ENCODE peak calls at places on chromosome 6, in seven cellular contexts. One of them, this sample, is unnamed.

GRCh38 chr6:56370127-56370540 is 122.8 kb upstream of the COL21A1 start:
- DNase-seq in CD8-positive, alpha-beta T cell: no peak
- DNase-seq in ascending aorta: peak; percentile 38
- DNase-seq in fibroblast of lung: peak; percentile 62
- DNase-seq in pancreas: peak; percentile 72
- DNase-seq in CD4-positive, CD25-positive, alpha-beta regulatory T cell: no peak
- DNase-seq in CD8-positive, alpha-beta memory T cell: no peak
- DNase-seq in this sample: peak; percentile 81

GRCh38 chr6:147000545-147001488 is 203.4 kb upstream of the STXBP5 start:
- DNase-seq in CD8-positive, alpha-beta T cell: no peak
- DNase-seq in ascending aorta: no peak
- DNase-seq in fibroblast of lung: peak; percentile 78
- DNase-seq in pancreas: no peak
- DNase-seq in CD4-positive, CD25-positive, alpha-beta regulatory T cell: no peak
- DNase-seq in CD8-positive, alpha-beta memory T cell: no peak
- DNase-seq in this sample: no peak

GRCh38 chr6:1892716-1893115 is 283.0 kb downstream of the FOXC1 start:
- DNase-seq in CD8-positive, alpha-beta T cell: no peak
- DNase-seq in ascending aorta: no peak
- DNase-seq in fibroblast of lung: no peak
- DNase-seq in pancreas: no peak
- DNase-seq in CD4-positive, CD25-positive, alpha-beta regulatory T cell: no peak
- DNase-seq in CD8-positive, alpha-beta memory T cell: no peak
- DNase-seq in this sample: no peak

GRCh38 chr6:101741474-101742171 is 348.1 kb downstream of the GRIK2 start:
- DNase-seq in CD8-positive, alpha-beta T cell: no peak
- DNase-seq in ascending aorta: no peak
- DNase-seq in fibroblast of lung: peak; percentile 2
- DNase-seq in pancreas: no peak
- DNase-seq in CD4-positive, CD25-positive, alpha-beta regulatory T cell: no peak
- DNase-seq in CD8-positive, alpha-beta memory T cell: no peak
- DNase-seq in this sample: no peak

GRCh38 chr6:158739673-158740072 is 79.5 kb downstream of the EZR start:
- DNase-seq in CD8-positive, alpha-beta T cell: no peak
- DNase-seq in ascending aorta: no peak
- DNase-seq in fibroblast of lung: no peak
- DNase-seq in pancreas: no peak
- DNase-seq in CD4-positive, CD25-positive, alpha-beta regulatory T cell: no peak
- DNase-seq in CD8-positive, alpha-beta memory T cell: no peak
- DNase-seq in this sample: no peak

GRCh38 chr6:35419961-35420360 is 32.2 kb upstream of the FANCE start:
- DNase-seq in CD8-positive, alpha-beta T cell: no peak
- DNase-seq in ascending aorta: no peak
- DNase-seq in fibroblast of lung: no peak
- DNase-seq in pancreas: no peak
- DNase-seq in CD4-positive, CD25-positive, alpha-beta regulatory T cell: no peak
- DNase-seq in CD8-positive, alpha-beta memory T cell: no peak
- DNase-seq in this sample: no peak

GRCh38 chr6:91487729-91488392 is 901.0 kb upstream of the MAP3K7 start:
- DNase-seq in CD8-positive, alpha-beta T cell: no peak
- DNase-seq in ascending aorta: no peak
- DNase-seq in fibroblast of lung: no peak
- DNase-seq in pancreas: no peak
- DNase-seq in CD4-positive, CD25-positive, alpha-beta regulatory T cell: no peak
- DNase-seq in CD8-positive, alpha-beta memory T cell: no peak
- DNase-seq in this sample: no peak

GRCh38 chr6:9761220-9761619 is 653.7 kb downstream of the TFAP2A start:
- DNase-seq in CD8-positive, alpha-beta T cell: no peak
- DNase-seq in ascending aorta: no peak
- DNase-seq in fibroblast of lung: no peak
- DNase-seq in pancreas: no peak
- DNase-seq in CD4-positive, CD25-positive, alpha-beta regulatory T cell: no peak
- DNase-seq in CD8-positive, alpha-beta memory T cell: no peak
- DNase-seq in this sample: no peak

GRCh38 chr6:17705428-17705777 is 1.3 kb downstream of the NUP153 start:
- DNase-seq in CD8-positive, alpha-beta T cell: no peak
- DNase-seq in ascending aorta: no peak
- DNase-seq in fibroblast of lung: peak; percentile 73
- DNase-seq in pancreas: peak; percentile 47
- DNase-seq in CD4-positive, CD25-positive, alpha-beta regulatory T cell: no peak
- DNase-seq in CD8-positive, alpha-beta memory T cell: no peak
- DNase-seq in this sample: peak; percentile 55

GRCh38 chr6:134689177-134689576 is 260.7 kb downstream of the ALDH8A1 start:
- DNase-seq in CD8-positive, alpha-beta T cell: no peak
- DNase-seq in ascending aorta: no peak
- DNase-seq in fibroblast of lung: no peak
- DNase-seq in pancreas: no peak
- DNase-seq in CD4-positive, CD25-positive, alpha-beta regulatory T cell: no peak
- DNase-seq in CD8-positive, alpha-beta memory T cell: no peak
- DNase-seq in this sample: no peak

GRCh38 chr6:30515106-30515505 is 25.8 kb downstream of the HLA-E start:
- DNase-seq in CD8-positive, alpha-beta T cell: no peak
- DNase-seq in ascending aorta: no peak
- DNase-seq in fibroblast of lung: no peak
- DNase-seq in pancreas: no peak
- DNase-seq in CD4-positive, CD25-positive, alpha-beta regulatory T cell: no peak
- DNase-seq in CD8-positive, alpha-beta memory T cell: no peak
- DNase-seq in this sample: no peak

GRCh38 chr6:142155895-142156757 is 9.1 kb downstream of the VTA1 start:
- DNase-seq in CD8-positive, alpha-beta T cell: no peak
- DNase-seq in ascending aorta: no peak
- DNase-seq in fibroblast of lung: peak; percentile 8
- DNase-seq in pancreas: no peak
- DNase-seq in CD4-positive, CD25-positive, alpha-beta regulatory T cell: no peak
- DNase-seq in CD8-positive, alpha-beta memory T cell: peak; percentile 3
- DNase-seq in this sample: no peak

GRCh38 chr6:12288844-12289654 is 1.1 kb upstream of the EDN1 start:
- DNase-seq in CD8-positive, alpha-beta T cell: peak; percentile 31
- DNase-seq in ascending aorta: no peak
- DNase-seq in fibroblast of lung: peak; percentile 48
- DNase-seq in pancreas: peak; percentile 58
- DNase-seq in CD4-positive, CD25-positive, alpha-beta regulatory T cell: no peak
- DNase-seq in CD8-positive, alpha-beta memory T cell: peak; percentile 19
- DNase-seq in this sample: peak; percentile 25

GRCh38 chr6:26329763-26330511 is 35.1 kb upstream of the BTN3A2 start:
- DNase-seq in CD8-positive, alpha-beta T cell: peak; percentile 51
- DNase-seq in ascending aorta: no peak
- DNase-seq in fibroblast of lung: peak; percentile 54
- DNase-seq in pancreas: no peak
- DNase-seq in CD4-positive, CD25-positive, alpha-beta regulatory T cell: peak; percentile 29
- DNase-seq in CD8-positive, alpha-beta memory T cell: peak; percentile 56
- DNase-seq in this sample: no peak

GRCh38 chr6:137277971-137278602 is 58.9 kb upstream of the IFNGR1 start:
- DNase-seq in CD8-positive, alpha-beta T cell: no peak
- DNase-seq in ascending aorta: no peak
- DNase-seq in fibroblast of lung: peak; percentile 82
- DNase-seq in pancreas: no peak
- DNase-seq in CD4-positive, CD25-positive, alpha-beta regulatory T cell: no peak
- DNase-seq in CD8-positive, alpha-beta memory T cell: no peak
- DNase-seq in this sample: no peak

GRCh38 chr6:26216886-26217713 is 129.9 kb downstream of the HFE start:
- DNase-seq in CD8-positive, alpha-beta T cell: peak; percentile 80
- DNase-seq in ascending aorta: peak; percentile 76
- DNase-seq in fibroblast of lung: peak; percentile 90
- DNase-seq in pancreas: peak; percentile 62
- DNase-seq in CD4-positive, CD25-positive, alpha-beta regulatory T cell: peak; percentile 68
- DNase-seq in CD8-positive, alpha-beta memory T cell: no peak
- DNase-seq in this sample: peak; percentile 88

GRCh38 chr6:45808041-45808440 is 207.6 kb downstream of the CLIC5 start:
- DNase-seq in CD8-positive, alpha-beta T cell: no peak
- DNase-seq in ascending aorta: no peak
- DNase-seq in fibroblast of lung: no peak
- DNase-seq in pancreas: no peak
- DNase-seq in CD4-positive, CD25-positive, alpha-beta regulatory T cell: no peak
- DNase-seq in CD8-positive, alpha-beta memory T cell: no peak
- DNase-seq in this sample: no peak

GRCh38 chr6:157967486-157967885 is 14.2 kb upstream of the SYNJ2 start:
- DNase-seq in CD8-positive, alpha-beta T cell: no peak
- DNase-seq in ascending aorta: no peak
- DNase-seq in fibroblast of lung: no peak
- DNase-seq in pancreas: no peak
- DNase-seq in CD4-positive, CD25-positive, alpha-beta regulatory T cell: no peak
- DNase-seq in CD8-positive, alpha-beta memory T cell: no peak
- DNase-seq in this sample: no peak

GRCh38 chr6:162363757-162364156 is 363.8 kb downstream of the PRKN start:
- DNase-seq in CD8-positive, alpha-beta T cell: no peak
- DNase-seq in ascending aorta: no peak
- DNase-seq in fibroblast of lung: no peak
- DNase-seq in pancreas: no peak
- DNase-seq in CD4-positive, CD25-positive, alpha-beta regulatory T cell: no peak
- DNase-seq in CD8-positive, alpha-beta memory T cell: no peak
- DNase-seq in this sample: no peak

GRCh38 chr6:93293399-93294271 is 125.7 kb downstream of the EPHA7 start:
- DNase-seq in CD8-positive, alpha-beta T cell: no peak
- DNase-seq in ascending aorta: no peak
- DNase-seq in fibroblast of lung: no peak
- DNase-seq in pancreas: no peak
- DNase-seq in CD4-positive, CD25-positive, alpha-beta regulatory T cell: no peak
- DNase-seq in CD8-positive, alpha-beta memory T cell: no peak
- DNase-seq in this sample: no peak

GRCh38 chr6:133594551-133594950 is 294.4 kb upstream of the TCF21 start:
- DNase-seq in CD8-positive, alpha-beta T cell: no peak
- DNase-seq in ascending aorta: no peak
- DNase-seq in fibroblast of lung: no peak
- DNase-seq in pancreas: no peak
- DNase-seq in CD4-positive, CD25-positive, alpha-beta regulatory T cell: no peak
- DNase-seq in CD8-positive, alpha-beta memory T cell: no peak
- DNase-seq in this sample: no peak

GRCh38 chr6:46421239-46421638 is 70.0 kb downstream of the RCAN2 start:
- DNase-seq in CD8-positive, alpha-beta T cell: no peak
- DNase-seq in ascending aorta: no peak
- DNase-seq in fibroblast of lung: no peak
- DNase-seq in pancreas: no peak
- DNase-seq in CD4-positive, CD25-positive, alpha-beta regulatory T cell: no peak
- DNase-seq in CD8-positive, alpha-beta memory T cell: no peak
- DNase-seq in this sample: no peak

GRCh38 chr6:89495961-89496535 is 63.1 kb downstream of the ANKRD6 start:
- DNase-seq in CD8-positive, alpha-beta T cell: no peak
- DNase-seq in ascending aorta: no peak
- DNase-seq in fibroblast of lung: no peak
- DNase-seq in pancreas: no peak
- DNase-seq in CD4-positive, CD25-positive, alpha-beta regulatory T cell: no peak
- DNase-seq in CD8-positive, alpha-beta memory T cell: no peak
- DNase-seq in this sample: no peak

GRCh38 chr6:1855890-1856289 is 246.2 kb downstream of the FOXC1 start:
- DNase-seq in CD8-positive, alpha-beta T cell: no peak
- DNase-seq in ascending aorta: no peak
- DNase-seq in fibroblast of lung: no peak
- DNase-seq in pancreas: no peak
- DNase-seq in CD4-positive, CD25-positive, alpha-beta regulatory T cell: no peak
- DNase-seq in CD8-positive, alpha-beta memory T cell: no peak
- DNase-seq in this sample: no peak

GRCh38 chr6:3356056-3356823 is 97.5 kb downstream of the PSMG4 start:
- DNase-seq in CD8-positive, alpha-beta T cell: peak; percentile 72
- DNase-seq in ascending aorta: peak; percentile 27
- DNase-seq in fibroblast of lung: peak; percentile 66
- DNase-seq in pancreas: peak; percentile 81
- DNase-seq in CD4-positive, CD25-positive, alpha-beta regulatory T cell: peak; percentile 43
- DNase-seq in CD8-positive, alpha-beta memory T cell: peak; percentile 73
- DNase-seq in this sample: peak; percentile 85

GRCh38 chr6:52389626-52390360 is 27.8 kb downstream of the PAQR8 start:
- DNase-seq in CD8-positive, alpha-beta T cell: peak; percentile 73
- DNase-seq in ascending aorta: no peak
- DNase-seq in fibroblast of lung: peak; percentile 72
- DNase-seq in pancreas: peak; percentile 77
- DNase-seq in CD4-positive, CD25-positive, alpha-beta regulatory T cell: peak; percentile 29
- DNase-seq in CD8-positive, alpha-beta memory T cell: peak; percentile 60
- DNase-seq in this sample: peak; percentile 79

GRCh38 chr6:11223296-11223695 is 9.2 kb downstream of the NEDD9 start:
- DNase-seq in CD8-positive, alpha-beta T cell: no peak
- DNase-seq in ascending aorta: no peak
- DNase-seq in fibroblast of lung: no peak
- DNase-seq in pancreas: no peak
- DNase-seq in CD4-positive, CD25-positive, alpha-beta regulatory T cell: no peak
- DNase-seq in CD8-positive, alpha-beta memory T cell: no peak
- DNase-seq in this sample: no peak
- H3K4me1 ChIP-seq in CD8-positive, alpha-beta T cell: peaks cover 19% of the 10 kb centered on the region
- H3K4me1 ChIP-seq in ascending aorta: peaks cover 34% of the 10 kb centered on the region
- H3K4me1 ChIP-seq in fibroblast of lung: peaks cover 10% of the 10 kb centered on the region
- H3K4me1 ChIP-seq in pancreas: peaks cover 16% of the 10 kb centered on the region
- H3K4me1 ChIP-seq in CD4-positive, CD25-positive, alpha-beta regulatory T cell: peaks cover 43% of the 10 kb centered on the region
- H3K4me1 ChIP-seq in CD8-positive, alpha-beta memory T cell: peaks cover 33% of the 10 kb centered on the region
- H3K4me1 ChIP-seq in this sample: peaks cover 91% of the 10 kb centered on the region

GRCh38 chr6:36963451-36964290 is 9.1 kb downstream of the PI16 start:
- DNase-seq in CD8-positive, alpha-beta T cell: peak; percentile 46
- DNase-seq in ascending aorta: no peak
- DNase-seq in fibroblast of lung: no peak
- DNase-seq in pancreas: no peak
- DNase-seq in CD4-positive, CD25-positive, alpha-beta regulatory T cell: no peak
- DNase-seq in CD8-positive, alpha-beta memory T cell: no peak
- DNase-seq in this sample: peak; percentile 97

GRCh38 chr6:36961441-36962430 is 7.2 kb downstream of the PI16 start:
- DNase-seq in CD8-positive, alpha-beta T cell: no peak
- DNase-seq in ascending aorta: no peak
- DNase-seq in fibroblast of lung: no peak
- DNase-seq in pancreas: no peak
- DNase-seq in CD4-positive, CD25-positive, alpha-beta regulatory T cell: no peak
- DNase-seq in CD8-positive, alpha-beta memory T cell: no peak
- DNase-seq in this sample: no peak

GRCh38 chr6:36962874-36963273 is 8.3 kb downstream of the PI16 start:
- DNase-seq in CD8-positive, alpha-beta T cell: peak; percentile 78
- DNase-seq in ascending aorta: peak; percentile 52
- DNase-seq in fibroblast of lung: no peak
- DNase-seq in pancreas: peak; percentile 73
- DNase-seq in CD4-positive, CD25-positive, alpha-beta regulatory T cell: peak; percentile 65
- DNase-seq in CD8-positive, alpha-beta memory T cell: peak; percentile 58
- DNase-seq in this sample: peak; percentile 43

GRCh38 chr6:36964908-36965307 is 10.4 kb downstream of the PI16 start:
- DNase-seq in CD8-positive, alpha-beta T cell: no peak
- DNase-seq in ascending aorta: no peak
- DNase-seq in fibroblast of lung: no peak
- DNase-seq in pancreas: no peak
- DNase-seq in CD4-positive, CD25-positive, alpha-beta regulatory T cell: no peak
- DNase-seq in CD8-positive, alpha-beta memory T cell: no peak
- DNase-seq in this sample: no peak

GRCh38 chr6:36964349-36964748 is 9.8 kb downstream of the PI16 start:
- DNase-seq in CD8-positive, alpha-beta T cell: no peak
- DNase-seq in ascending aorta: no peak
- DNase-seq in fibroblast of lung: no peak
- DNase-seq in pancreas: no peak
- DNase-seq in CD4-positive, CD25-positive, alpha-beta regulatory T cell: no peak
- DNase-seq in CD8-positive, alpha-beta memory T cell: no peak
- DNase-seq in this sample: peak; percentile 54
- H3K4me1 ChIP-seq in CD8-positive, alpha-beta T cell: peaks cover 27% of the 10 kb centered on the region
- H3K4me1 ChIP-seq in ascending aorta: no peaks in the 10 kb centered on the region
- H3K4me1 ChIP-seq in fibroblast of lung: no peaks in the 10 kb centered on the region
- H3K4me1 ChIP-seq in pancreas: no peaks in the 10 kb centered on the region
- H3K4me1 ChIP-seq in CD4-positive, CD25-positive, alpha-beta regulatory T cell: peaks cover 35% of the 10 kb centered on the region
- H3K4me1 ChIP-seq in CD8-positive, alpha-beta memory T cell: peaks cover 34% of the 10 kb centered on the region
- H3K4me1 ChIP-seq in this sample: peaks cover 25% of the 10 kb centered on the region

GRCh38 chr6:37936909-37937308 is 117.4 kb downstream of the ZFAND3 start:
- DNase-seq in CD8-positive, alpha-beta T cell: no peak
- DNase-seq in ascending aorta: no peak
- DNase-seq in fibroblast of lung: peak; percentile 8
- DNase-seq in pancreas: no peak
- DNase-seq in CD4-positive, CD25-positive, alpha-beta regulatory T cell: no peak
- DNase-seq in CD8-positive, alpha-beta memory T cell: no peak
- DNase-seq in this sample: no peak
- H3K4me1 ChIP-seq in CD8-positive, alpha-beta T cell: peaks cover 21% of the 10 kb centered on the region
- H3K4me1 ChIP-seq in ascending aorta: no peaks in the 10 kb centered on the region
- H3K4me1 ChIP-seq in fibroblast of lung: no peaks in the 10 kb centered on the region
- H3K4me1 ChIP-seq in pancreas: no peaks in the 10 kb centered on the region
- H3K4me1 ChIP-seq in CD4-positive, CD25-positive, alpha-beta regulatory T cell: peaks cover 9% of the 10 kb centered on the region
- H3K4me1 ChIP-seq in CD8-positive, alpha-beta memory T cell: peaks cover 13% of the 10 kb centered on the region
- H3K4me1 ChIP-seq in this sample: peaks cover 30% of the 10 kb centered on the region

GRCh38 chr6:13479971-13480434 is 7.4 kb downstream of the GFOD1 start:
- DNase-seq in CD8-positive, alpha-beta T cell: no peak
- DNase-seq in ascending aorta: no peak
- DNase-seq in fibroblast of lung: no peak
- DNase-seq in pancreas: no peak
- DNase-seq in CD4-positive, CD25-positive, alpha-beta regulatory T cell: no peak
- DNase-seq in CD8-positive, alpha-beta memory T cell: no peak
- DNase-seq in this sample: no peak
- H3K4me1 ChIP-seq in CD8-positive, alpha-beta T cell: peaks cover 7% of the 10 kb centered on the region
- H3K4me1 ChIP-seq in ascending aorta: no peaks in the 10 kb centered on the region
- H3K4me1 ChIP-seq in fibroblast of lung: no peaks in the 10 kb centered on the region
- H3K4me1 ChIP-seq in pancreas: no peaks in the 10 kb centered on the region
- H3K4me1 ChIP-seq in CD4-positive, CD25-positive, alpha-beta regulatory T cell: no peaks in the 10 kb centered on the region
- H3K4me1 ChIP-seq in CD8-positive, alpha-beta memory T cell: peaks cover 4% of the 10 kb centered on the region
- H3K4me1 ChIP-seq in this sample: no peaks in the 10 kb centered on the region

This sample was measured in thyroid gland.